ENCODE peak calls at places on chromosomes 3 and 15, in ten cellular contexts. Q is astrocyte of the spinal cord, O is AG09309, G is tibial artery, S is endothelial cell, C is psoas muscle, M is sigmoid colon, W is epithelial cell of esophagus, Z is fibroblast of lung, H is B cell. X is an unnamed sample.

GRCh38 chr3:8937064-8938020 is 25.9 kb downstream of the RAD18 start:
- DNase-seq in Q (peak; percentile 83), O (peak; percentile 64), G (no peak), S (no peak), C (no peak), M (no peak), W (peak; percentile 79), Z (peak; percentile 49), H (no peak), X (peak; percentile 89)

GRCh38 chr3:124217542-124217941 is 225.6 kb upstream of the ROPN1 start:
- DNase-seq in Q (peak; percentile 74), O (peak; percentile 29), G (peak; percentile 36), S (peak; percentile 72), C (no peak), M (no peak), W (peak; percentile 86), Z (peak; percentile 83), H (peak; percentile 2), X (peak; percentile 49)

GRCh38 chr3:189457201-189457607 is 174.0 kb upstream of the TP63 start:
- DNase-seq in Q (peak; percentile 76), O (peak; percentile 74), G (no peak), S (no peak), C (no peak), M (no peak), W (peak; percentile 80), Z (no peak), H (no peak), X (no peak)

GRCh38 chr15:84979651-84980050 is 2.0 kb upstream of the PDE8A start:
- DNase-seq in Q (no peak), O (no peak), G (no peak), S (peak; percentile 15), C (peak; percentile 56), M (no peak), W (no peak), Z (no peak), H (peak; percentile 14), X (no peak)

GRCh38 chr15:47577476-47577875 is 139.8 kb upstream of the SEMA6D start:
- DNase-seq in Q (no peak), O (no peak), G (no peak), S (no peak), C (no peak), M (no peak), W (no peak), Z (no peak), H (no peak), X (no peak)

GRCh38 chr15:41507820-41508290 is 5.8 kb downstream of the LTK start:
- DNase-seq in Q (no peak), O (no peak), G (no peak), S (no peak), C (no peak), M (no peak), W (peak; percentile 73), Z (no peak), H (no peak), X (no peak)

GRCh38 chr3:194134231-194134756 is 1.7 kb upstream of the HES1 start:
- DNase-seq in Q (no peak), O (no peak), G (peak; percentile 69), S (peak; percentile 69), C (peak; percentile 83), M (peak; percentile 87), W (no peak), Z (peak; percentile 62), H (peak; percentile 85), X (peak; percentile 31)

GRCh38 chr3:154972951-154973350 is 107.2 kb upstream of the MME start:
- DNase-seq in Q (peak; percentile 80), O (peak; percentile 66), G (no peak), S (no peak), C (no peak), M (no peak), W (no peak), Z (peak; percentile 34), H (no peak), X (no peak)

GRCh38 chr3:187740446-187741399 is 4.5 kb downstream of the BCL6 start:
- DNase-seq in Q (peak; percentile 78), O (peak; percentile 96), G (peak; percentile 74), S (peak; percentile 80), C (peak; percentile 90), M (peak; percentile 90), W (peak; percentile 54), Z (peak; percentile 82), H (peak; percentile 84), X (peak; percentile 84)

GRCh38 chr3:187744169-187745151 is 808 bp downstream of the BCL6 start:
- DNase-seq in Q (peak; percentile 67), O (no peak), G (no peak), S (peak; percentile 43), C (peak; percentile 81), M (peak; percentile 85), W (peak; percentile 41), Z (peak; percentile 48), H (peak; percentile 74), X (no peak)

GRCh38 chr3:187743195-187744141 is 1.8 kb downstream of the BCL6 start:
- DNase-seq in Q (peak; percentile 69), O (no peak), G (peak; percentile 76), S (peak; percentile 42), C (peak; percentile 89), M (peak; percentile 91), W (peak; percentile 32), Z (peak; percentile 75), H (peak; percentile 43), X (peak; percentile 17)

GRCh38 chr3:187741403-187742350 is 3.6 kb downstream of the BCL6 start:
- DNase-seq in Q (peak; percentile 89), O (no peak), G (peak; percentile 69), S (peak; percentile 66), C (peak; percentile 87), M (peak; percentile 85), W (peak; percentile 82), Z (peak; percentile 91), H (peak; percentile 84), X (peak; percentile 63)

DNA sequence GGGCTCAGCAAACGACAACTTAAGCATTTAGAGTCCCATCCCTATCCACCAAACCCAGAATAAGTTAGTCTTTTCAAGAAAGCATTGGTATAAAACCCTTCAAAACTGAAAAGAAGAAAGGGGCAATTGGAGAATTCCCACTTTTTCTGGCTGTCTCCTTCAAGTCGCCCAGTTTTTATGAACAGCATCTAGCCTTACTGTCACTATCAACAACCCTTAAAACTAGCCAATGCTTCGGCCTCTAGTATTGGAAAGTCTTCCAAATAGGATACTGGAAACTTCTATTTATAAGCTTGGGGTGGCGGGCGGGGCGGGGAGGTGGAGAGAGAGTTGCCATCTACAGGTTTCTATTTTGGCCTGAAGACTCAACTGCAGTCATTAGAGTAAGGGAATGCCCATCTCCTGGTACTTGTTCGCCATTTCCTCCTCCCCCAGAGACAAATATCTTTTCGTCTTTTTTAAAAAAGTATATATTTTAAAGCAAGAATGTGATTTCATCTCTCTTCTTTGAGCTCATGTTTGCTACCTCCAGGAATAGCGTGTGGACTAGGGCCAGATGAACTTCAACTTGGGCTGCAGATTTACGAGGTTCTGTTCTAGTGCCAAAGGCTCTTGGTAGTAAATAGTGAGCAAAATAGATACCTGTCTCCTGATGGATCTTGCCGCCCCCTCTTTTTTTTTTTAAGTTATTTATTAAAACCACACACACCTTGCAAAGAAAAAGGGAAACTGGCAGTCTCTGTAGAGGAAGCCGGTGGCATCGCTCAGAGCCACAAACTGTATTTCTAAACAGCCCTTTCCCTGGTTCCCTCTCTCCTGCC is 2.7 kb downstream of the BCL6 start:
- DNase-seq in Q (peak; percentile 63), O (no peak), G (no peak), S (no peak), C (peak; percentile 74), M (no peak), W (peak; percentile 41), Z (peak; percentile 63), H (peak; percentile 37), X (peak; percentile 32)
- TF ChIP-seq CTCF in Q (no peak), O (no peak), G (no peak), S (no peak), C (no peak), M (no peak), W (no peak), Z (no peak), H (peak; percentile 1), X (peak; percentile 41)

GRCh38 chr3:118942195-118942594 is 92.5 kb downstream of the IGSF11 start:
- DNase-seq in Q (no peak), O (no peak), G (no peak), S (no peak), C (no peak), M (no peak), W (no peak), Z (no peak), H (no peak), X (no peak)

GRCh38 chr3:118943597-118943996 is 91.0 kb downstream of the IGSF11 start:
- DNase-seq in Q (no peak), O (no peak), G (no peak), S (no peak), C (no peak), M (no peak), W (no peak), Z (no peak), H (no peak), X (no peak)

GRCh38 chr3:118945834-118946233 is 88.8 kb downstream of the IGSF11 start:
- DNase-seq in Q (no peak), O (no peak), G (no peak), S (no peak), C (no peak), M (no peak), W (no peak), Z (no peak), H (no peak), X (no peak)

GRCh38 chr3:118941236-118941635 is 93.4 kb downstream of the IGSF11 start:
- DNase-seq in Q (no peak), O (no peak), G (no peak), S (no peak), C (no peak), M (no peak), W (no peak), Z (no peak), H (no peak), X (no peak)

DNA sequence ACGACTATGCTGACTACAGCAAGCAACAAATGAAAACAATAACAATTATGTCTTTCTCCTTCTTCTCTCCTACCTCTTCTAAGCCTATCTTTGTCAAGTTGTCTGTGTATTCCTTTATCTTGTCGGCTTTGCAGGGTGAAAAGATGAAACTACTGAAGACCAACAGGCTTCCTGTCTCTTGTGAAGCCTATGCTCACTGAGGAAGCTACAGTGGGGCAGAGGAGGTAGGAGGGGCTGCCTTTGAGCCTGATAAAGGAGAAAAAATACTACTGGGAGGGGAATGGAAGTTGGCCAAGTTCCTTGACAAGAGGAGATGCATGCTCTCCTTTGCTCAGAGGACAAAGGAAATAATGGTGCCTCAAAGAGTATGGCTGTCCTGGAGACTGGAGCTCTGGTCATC is 92.0 kb downstream of the IGSF11 start:
- DNase-seq in Q (no peak), O (no peak), G (no peak), S (no peak), C (no peak), M (no peak), W (no peak), Z (no peak), H (no peak), X (no peak)
- TF ChIP-seq CTCF in Q (no peak), O (no peak), G (no peak), S (no peak), C (no peak), M (no peak), W (no peak), Z (no peak), H (no peak), X (no peak)

GRCh38 chr15:63600646-63601025 is 3.4 kb downstream of the FBXL22 start:
- DNase-seq in Q (peak; percentile 92), O (peak; percentile 61), G (peak; percentile 77), S (peak; percentile 78), C (peak; percentile 95), M (peak; percentile 93), W (peak; percentile 94), Z (peak; percentile 92), H (peak; percentile 97), X (peak; percentile 88)

GRCh38 chr15:63601026-63601726 is 4.0 kb downstream of the FBXL22 start:
- DNase-seq in Q (peak; percentile 54), O (no peak), G (no peak), S (peak; percentile 37), C (peak; percentile 67), M (peak; percentile 71), W (peak; percentile 27), Z (no peak), H (peak; percentile 52), X (peak; percentile 19)

GRCh38 chr15:63598467-63599400 is 1.5 kb downstream of the FBXL22 start:
- DNase-seq in Q (no peak), O (no peak), G (peak; percentile 41), S (no peak), C (no peak), M (peak; percentile 89), W (no peak), Z (peak; percentile 26), H (no peak), X (no peak)

GRCh38 chr15:63600001-63600645 is 2.9 kb downstream of the FBXL22 start:
- DNase-seq in Q (no peak), O (no peak), G (peak; percentile 38), S (no peak), C (no peak), M (peak; percentile 75), W (peak; percentile 17), Z (no peak), H (no peak), X (no peak)

GRCh38 chr15:63599401-63600000 is 2.3 kb downstream of the FBXL22 start:
- DNase-seq in Q (peak; percentile 32), O (no peak), G (peak; percentile 70), S (peak; percentile 47), C (peak; percentile 85), M (peak; percentile 92), W (peak; percentile 77), Z (peak; percentile 42), H (peak; percentile 85), X (no peak)
- TF ChIP-seq CTCF in Q (peak; percentile 62), O (peak; percentile 74), G (peak; percentile 81), S (no peak), C (peak; percentile 67), M (peak; percentile 76), W (peak; percentile 72), Z (peak; percentile 50), H (peak; percentile 25), X (peak; percentile 66)

GRCh38 chr15:59172289-59172901 is 34.2 kb upstream of the LDHAL6B start:
- DNase-seq in Q (no peak), O (no peak), G (no peak), S (no peak), C (no peak), M (no peak), W (no peak), Z (no peak), H (no peak), X (no peak)
- TF ChIP-seq CTCF in Q (peak; percentile 20), O (no peak), G (no peak), S (no peak), C (no peak), M (no peak), W (peak; percentile 9), Z (peak; percentile 29), H (no peak), X (peak; percentile 66)